ENCODE peak calls at places on chromosomes 5 and 9, in five cellular contexts. One of them, this sample, is unnamed.

GRCh38 chr9:37197158-37198033 is 77.0 kb downstream of the ZCCHC7 start:
- DNase-seq in NCI-H1417: no peak
- DNase-seq in stimulated activated CD8-positive, alpha-beta memory T cell treated with anti-CD3 and anti-CD28 coated beads, Interleukin-15, amount 100 ng/mL, for 24 hours: no peak
- DNase-seq in CD8-positive, alpha-beta memory T cell: no peak
- DNase-seq in mammary epithelial cell: peak; percentile 87
- DNase-seq in this sample: no peak

GRCh38 chr5:138344887-138345622 is 7.0 kb downstream of the FAM53C start:
- DNase-seq in NCI-H1417: no peak
- DNase-seq in stimulated activated CD8-positive, alpha-beta memory T cell treated with anti-CD3 and anti-CD28 coated beads, Interleukin-15, amount 100 ng/mL, for 24 hours: no peak
- DNase-seq in CD8-positive, alpha-beta memory T cell: no peak
- DNase-seq in mammary epithelial cell: no peak
- DNase-seq in this sample: no peak

GRCh38 chr9:113879318-113879717 is 3.2 kb downstream of the ZNF618 start:
- DNase-seq in NCI-H1417: no peak
- DNase-seq in CD8-positive, alpha-beta memory T cell: no peak
- DNase-seq in mammary epithelial cell: no peak
- DNase-seq in stimulated activated CD8-positive, alpha-beta memory T cell treated with anti-CD3 and anti-CD28 coated beads, Interleukin-15, amount 100 ng/mL, for 24 hours: no peak
- DNase-seq in this sample: no peak

GRCh38 chr9:78144663-78145377 is 91.1 kb upstream of the CEP78 start:
- DNase-seq in CD8-positive, alpha-beta memory T cell: no peak
- DNase-seq in NCI-H1417: no peak
- DNase-seq in stimulated activated CD8-positive, alpha-beta memory T cell treated with anti-CD3 and anti-CD28 coated beads, Interleukin-15, amount 100 ng/mL, for 24 hours: no peak
- DNase-seq in mammary epithelial cell: no peak
- DNase-seq in this sample: no peak

GRCh38 chr5:553874-554273 is 29.6 kb upstream of the SLC9A3 start:
- DNase-seq in stimulated activated CD8-positive, alpha-beta memory T cell treated with anti-CD3 and anti-CD28 coated beads, Interleukin-15, amount 100 ng/mL, for 24 hours: no peak
- DNase-seq in mammary epithelial cell: peak; percentile 18
- DNase-seq in NCI-H1417: no peak
- DNase-seq in CD8-positive, alpha-beta memory T cell: no peak
- DNase-seq in this sample: no peak

GRCh38 chr5:72454996-72455395 is 52.2 kb downstream of the ZNF366 start:
- DNase-seq in stimulated activated CD8-positive, alpha-beta memory T cell treated with anti-CD3 and anti-CD28 coated beads, Interleukin-15, amount 100 ng/mL, for 24 hours: no peak
- DNase-seq in mammary epithelial cell: no peak
- DNase-seq in CD8-positive, alpha-beta memory T cell: no peak
- DNase-seq in NCI-H1417: no peak
- DNase-seq in this sample: no peak

GRCh38 chr9:2209400-2209799 is 194.3 kb downstream of the SMARCA2 start:
- DNase-seq in mammary epithelial cell: no peak
- DNase-seq in CD8-positive, alpha-beta memory T cell: no peak
- DNase-seq in stimulated activated CD8-positive, alpha-beta memory T cell treated with anti-CD3 and anti-CD28 coated beads, Interleukin-15, amount 100 ng/mL, for 24 hours: no peak
- DNase-seq in NCI-H1417: no peak
- DNase-seq in this sample: no peak

GRCh38 chr9:134550584-134550983 is 91.0 kb upstream of the COL5A1 start:
- DNase-seq in CD8-positive, alpha-beta memory T cell: no peak
- DNase-seq in stimulated activated CD8-positive, alpha-beta memory T cell treated with anti-CD3 and anti-CD28 coated beads, Interleukin-15, amount 100 ng/mL, for 24 hours: no peak
- DNase-seq in mammary epithelial cell: no peak
- DNase-seq in NCI-H1417: no peak
- DNase-seq in this sample: no peak

GRCh38 chr9:18566125-18566524 is 92.2 kb downstream of the ADAMTSL1 start:
- DNase-seq in stimulated activated CD8-positive, alpha-beta memory T cell treated with anti-CD3 and anti-CD28 coated beads, Interleukin-15, amount 100 ng/mL, for 24 hours: no peak
- DNase-seq in CD8-positive, alpha-beta memory T cell: no peak
- DNase-seq in mammary epithelial cell: peak; percentile 70
- DNase-seq in NCI-H1417: no peak
- DNase-seq in this sample: no peak

GRCh38 chr5:142717582-142718215 is 31.8 kb upstream of the FGF1 start:
- DNase-seq in mammary epithelial cell: peak; percentile 58
- DNase-seq in stimulated activated CD8-positive, alpha-beta memory T cell treated with anti-CD3 and anti-CD28 coated beads, Interleukin-15, amount 100 ng/mL, for 24 hours: no peak
- DNase-seq in NCI-H1417: peak; percentile 46
- DNase-seq in CD8-positive, alpha-beta memory T cell: no peak
- DNase-seq in this sample: no peak